ENCODE peak calls at places on chromosomes 7 and 10, in five cellular contexts. Q is non-pigmented ciliary epithelial cell, I is cardiac muscle cell, W is NCI-H774, N is fibroblast of the aortic adventitia. A is an unnamed sample.

GRCh38 chr10:83153714-83154113 is 985.6 kb upstream of the GHITM start:
- DNase-seq in N (no peak), I (no peak), Q (no peak), W (no peak), A (no peak)

GRCh38 chr7:32890553-32891045 is 961 bp downstream of the KBTBD2 start:
- DNase-seq in Q (no peak), N (peak; percentile 76), W (peak; percentile 48), I (peak; percentile 81), A (peak; percentile 42)

GRCh38 chr7:73725703-73726466 is 6.4 kb upstream of the STX1A start:
- DNase-seq in N (peak; percentile 70), Q (no peak), W (peak; percentile 71), I (peak; percentile 72), A (peak; percentile 93)

GRCh38 chr7:76369011-76369410 is 10.2 kb upstream of the YWHAG start:
- DNase-seq in W (no peak), Q (no peak), I (no peak), N (no peak), A (no peak)

GRCh38 chr7:21028186-21028989 is 241.7 kb upstream of the SP8 start:
- DNase-seq in I (no peak), Q (no peak), N (no peak), W (no peak), A (peak; percentile 28)

GRCh38 chr7:55550010-55550409 is 22.3 kb downstream of the VOPP1 start:
- DNase-seq in W (peak; percentile 43), N (no peak), I (no peak), Q (no peak), A (peak; percentile 28)

GRCh38 chr7:3346082-3346481 is 45.0 kb downstream of the SDK1 start:
- DNase-seq in Q (no peak), I (no peak), N (no peak), W (no peak), A (no peak)

GRCh38 chr10:129580010-129580409 is 113.0 kb downstream of the MGMT start:
- DNase-seq in Q (no peak), I (no peak), N (no peak), W (no peak), A (no peak)

GRCh38 chr10:49367600-49367999 is 28.3 kb downstream of the DRGX start:
- DNase-seq in Q (no peak), W (no peak), I (no peak), N (no peak), A (no peak)

GRCh38 chr7:114663502-114663901 is 248.9 kb downstream of the FOXP2 start:
- DNase-seq in I (peak; percentile 61), N (peak; percentile 69), Q (no peak), W (peak; percentile 33), A (peak; percentile 61)

GRCh38 chr10:34104829-34105572 is 710.1 kb downstream of the PARD3 start:
- DNase-seq in W (no peak), N (peak; percentile 31), I (peak; percentile 28), Q (no peak), A (no peak)

GRCh38 chr7:44987996-44988395 is 9.2 kb upstream of the MYO1G start:
- DNase-seq in I (no peak), N (no peak), Q (no peak), W (no peak), A (no peak)

GRCh38 chr10:1035201-1035600 is 9.5 kb upstream of the IDI2 start:
- DNase-seq in W (no peak), Q (no peak), I (no peak), N (peak; percentile 18), A (no peak)

GRCh38 chr10:4498763-4499251 is 327.2 kb upstream of the AKR1E2 start:
- DNase-seq in N (peak; percentile 96), W (peak; percentile 27), I (peak; percentile 84), Q (peak; percentile 70), A (no peak)

GRCh38 chr7:42285383-42285824 is 48.4 kb upstream of the GLI3 start:
- DNase-seq in I (no peak), N (no peak), Q (no peak), W (no peak), A (no peak)

GRCh38 chr10:29621161-29621560 is 13.6 kb downstream of the SVIL start:
- DNase-seq in W (no peak), Q (peak; percentile 90), I (peak; percentile 68), N (peak; percentile 64), A (no peak)

GRCh38 chr10:30722956-30723355 is 93.4 kb upstream of the LYZL2 start:
- DNase-seq in N (no peak), I (no peak), Q (no peak), W (no peak), A (no peak)

A was measured in NCI-H2107.